ENCODE peak calls at places on chromosome 14, in six cellular contexts. One of them, this sample, is unnamed.

GRCh38 chr14:68584786-68585185 is 208.1 kb downstream of the ZFP36L1 start:
- DNase-seq in activated CD4-positive, alpha-beta T cell treated with anti-CD3 and anti-CD28 coated beads, Interleukin-2, amount 10 ng/mL, durations not matched to agents 7 days and 5 days: no peak
- DNase-seq in T-helper 9 cell: no peak
- DNase-seq in activated naive CD8-positive, alpha-beta T cell treated with anti-CD3 and anti-CD28 coated beads, Interleukin-2, amount 50 U/mL, for 24 hours: no peak
- DNase-seq in PC-3: no peak
- DNase-seq in stimulated activated CD4-positive, alpha-beta T cell treated with anti-CD3 and anti-CD28 coated beads, Interleukin-1b, Interleukin-23, amount 100 ng/mL, for 1 hour: no peak
- DNase-seq in this sample: no peak

GRCh38 chr14:100305446-100306255 is 593 bp downstream of the SLC25A29 start:
- DNase-seq in activated CD4-positive, alpha-beta T cell treated with anti-CD3 and anti-CD28 coated beads, Interleukin-2, amount 10 ng/mL, durations not matched to agents 7 days and 5 days: peak
- DNase-seq in T-helper 9 cell: peak
- DNase-seq in activated naive CD8-positive, alpha-beta T cell treated with anti-CD3 and anti-CD28 coated beads, Interleukin-2, amount 50 U/mL, for 24 hours: peak
- DNase-seq in PC-3: peak
- DNase-seq in stimulated activated CD4-positive, alpha-beta T cell treated with anti-CD3 and anti-CD28 coated beads, Interleukin-1b, Interleukin-23, amount 100 ng/mL, for 1 hour: no peak
- DNase-seq in this sample: peak

GRCh38 chr14:75450381-75451276 is 22.8 kb downstream of the JDP2 start:
- DNase-seq in activated CD4-positive, alpha-beta T cell treated with anti-CD3 and anti-CD28 coated beads, Interleukin-2, amount 10 ng/mL, durations not matched to agents 7 days and 5 days: no peak
- DNase-seq in T-helper 9 cell: no peak
- DNase-seq in activated naive CD8-positive, alpha-beta T cell treated with anti-CD3 and anti-CD28 coated beads, Interleukin-2, amount 50 U/mL, for 24 hours: no peak
- DNase-seq in PC-3: peak
- DNase-seq in stimulated activated CD4-positive, alpha-beta T cell treated with anti-CD3 and anti-CD28 coated beads, Interleukin-1b, Interleukin-23, amount 100 ng/mL, for 1 hour: no peak
- DNase-seq in this sample: no peak

GRCh38 chr14:20866963-20867362 is 24.2 kb upstream of the RNASE3 start:
- DNase-seq in activated CD4-positive, alpha-beta T cell treated with anti-CD3 and anti-CD28 coated beads, Interleukin-2, amount 10 ng/mL, durations not matched to agents 7 days and 5 days: no peak
- DNase-seq in T-helper 9 cell: no peak
- DNase-seq in activated naive CD8-positive, alpha-beta T cell treated with anti-CD3 and anti-CD28 coated beads, Interleukin-2, amount 50 U/mL, for 24 hours: no peak
- DNase-seq in PC-3: peak
- DNase-seq in stimulated activated CD4-positive, alpha-beta T cell treated with anti-CD3 and anti-CD28 coated beads, Interleukin-1b, Interleukin-23, amount 100 ng/mL, for 1 hour: no peak
- DNase-seq in this sample: peak

GRCh38 chr14:51727526-51727925 is 75.8 kb downstream of the FRMD6 start:
- DNase-seq in activated CD4-positive, alpha-beta T cell treated with anti-CD3 and anti-CD28 coated beads, Interleukin-2, amount 10 ng/mL, durations not matched to agents 7 days and 5 days: no peak
- DNase-seq in T-helper 9 cell: no peak
- DNase-seq in activated naive CD8-positive, alpha-beta T cell treated with anti-CD3 and anti-CD28 coated beads, Interleukin-2, amount 50 U/mL, for 24 hours: no peak
- DNase-seq in PC-3: no peak
- DNase-seq in stimulated activated CD4-positive, alpha-beta T cell treated with anti-CD3 and anti-CD28 coated beads, Interleukin-1b, Interleukin-23, amount 100 ng/mL, for 1 hour: no peak
- DNase-seq in this sample: no peak

GRCh38 chr14:89855961-89856360 is 98.6 kb downstream of the EFCAB11 start:
- DNase-seq in activated CD4-positive, alpha-beta T cell treated with anti-CD3 and anti-CD28 coated beads, Interleukin-2, amount 10 ng/mL, durations not matched to agents 7 days and 5 days: no peak
- DNase-seq in T-helper 9 cell: no peak
- DNase-seq in activated naive CD8-positive, alpha-beta T cell treated with anti-CD3 and anti-CD28 coated beads, Interleukin-2, amount 50 U/mL, for 24 hours: no peak
- DNase-seq in PC-3: peak
- DNase-seq in stimulated activated CD4-positive, alpha-beta T cell treated with anti-CD3 and anti-CD28 coated beads, Interleukin-1b, Interleukin-23, amount 100 ng/mL, for 1 hour: no peak
- DNase-seq in this sample: no peak

GRCh38 chr14:54683882-54684794 is 117.2 kb downstream of the SAMD4A start:
- DNase-seq in activated CD4-positive, alpha-beta T cell treated with anti-CD3 and anti-CD28 coated beads, Interleukin-2, amount 10 ng/mL, durations not matched to agents 7 days and 5 days: no peak
- DNase-seq in T-helper 9 cell: no peak
- DNase-seq in activated naive CD8-positive, alpha-beta T cell treated with anti-CD3 and anti-CD28 coated beads, Interleukin-2, amount 50 U/mL, for 24 hours: peak
- DNase-seq in PC-3: peak
- DNase-seq in stimulated activated CD4-positive, alpha-beta T cell treated with anti-CD3 and anti-CD28 coated beads, Interleukin-1b, Interleukin-23, amount 100 ng/mL, for 1 hour: no peak
- DNase-seq in this sample: no peak

GRCh38 chr14:95264271-95264973 is 55.3 kb downstream of the CLMN start:
- DNase-seq in activated CD4-positive, alpha-beta T cell treated with anti-CD3 and anti-CD28 coated beads, Interleukin-2, amount 10 ng/mL, durations not matched to agents 7 days and 5 days: no peak
- DNase-seq in T-helper 9 cell: no peak
- DNase-seq in activated naive CD8-positive, alpha-beta T cell treated with anti-CD3 and anti-CD28 coated beads, Interleukin-2, amount 50 U/mL, for 24 hours: no peak
- DNase-seq in PC-3: no peak
- DNase-seq in stimulated activated CD4-positive, alpha-beta T cell treated with anti-CD3 and anti-CD28 coated beads, Interleukin-1b, Interleukin-23, amount 100 ng/mL, for 1 hour: no peak
- DNase-seq in this sample: no peak

GRCh38 chr14:29724991-29725390 is 202.7 kb downstream of the PRKD1 start:
- DNase-seq in activated CD4-positive, alpha-beta T cell treated with anti-CD3 and anti-CD28 coated beads, Interleukin-2, amount 10 ng/mL, durations not matched to agents 7 days and 5 days: no peak
- DNase-seq in T-helper 9 cell: no peak
- DNase-seq in activated naive CD8-positive, alpha-beta T cell treated with anti-CD3 and anti-CD28 coated beads, Interleukin-2, amount 50 U/mL, for 24 hours: no peak
- DNase-seq in PC-3: no peak
- DNase-seq in stimulated activated CD4-positive, alpha-beta T cell treated with anti-CD3 and anti-CD28 coated beads, Interleukin-1b, Interleukin-23, amount 100 ng/mL, for 1 hour: no peak
- DNase-seq in this sample: peak

GRCh38 chr14:49492151-49492550 is 94.0 kb downstream of the RPS29 start:
- DNase-seq in activated CD4-positive, alpha-beta T cell treated with anti-CD3 and anti-CD28 coated beads, Interleukin-2, amount 10 ng/mL, durations not matched to agents 7 days and 5 days: no peak
- DNase-seq in T-helper 9 cell: no peak
- DNase-seq in activated naive CD8-positive, alpha-beta T cell treated with anti-CD3 and anti-CD28 coated beads, Interleukin-2, amount 50 U/mL, for 24 hours: no peak
- DNase-seq in PC-3: peak
- DNase-seq in stimulated activated CD4-positive, alpha-beta T cell treated with anti-CD3 and anti-CD28 coated beads, Interleukin-1b, Interleukin-23, amount 100 ng/mL, for 1 hour: no peak
- DNase-seq in this sample: no peak

GRCh38 chr14:21723431-21724045 is 49.9 kb upstream of the OR4E1 start:
- DNase-seq in activated CD4-positive, alpha-beta T cell treated with anti-CD3 and anti-CD28 coated beads, Interleukin-2, amount 10 ng/mL, durations not matched to agents 7 days and 5 days: peak
- DNase-seq in T-helper 9 cell: peak
- DNase-seq in activated naive CD8-positive, alpha-beta T cell treated with anti-CD3 and anti-CD28 coated beads, Interleukin-2, amount 50 U/mL, for 24 hours: peak
- DNase-seq in PC-3: peak
- DNase-seq in stimulated activated CD4-positive, alpha-beta T cell treated with anti-CD3 and anti-CD28 coated beads, Interleukin-1b, Interleukin-23, amount 100 ng/mL, for 1 hour: no peak
- DNase-seq in this sample: peak

GRCh38 chr14:71451501-71451900 is 480.7 kb upstream of the RGS6 start:
- DNase-seq in activated CD4-positive, alpha-beta T cell treated with anti-CD3 and anti-CD28 coated beads, Interleukin-2, amount 10 ng/mL, durations not matched to agents 7 days and 5 days: no peak
- DNase-seq in T-helper 9 cell: no peak
- DNase-seq in activated naive CD8-positive, alpha-beta T cell treated with anti-CD3 and anti-CD28 coated beads, Interleukin-2, amount 50 U/mL, for 24 hours: no peak
- DNase-seq in PC-3: peak
- DNase-seq in stimulated activated CD4-positive, alpha-beta T cell treated with anti-CD3 and anti-CD28 coated beads, Interleukin-1b, Interleukin-23, amount 100 ng/mL, for 1 hour: no peak
- DNase-seq in this sample: no peak

GRCh38 chr14:88045705-88046104 is 40.8 kb downstream of the GPR65 start:
- DNase-seq in activated CD4-positive, alpha-beta T cell treated with anti-CD3 and anti-CD28 coated beads, Interleukin-2, amount 10 ng/mL, durations not matched to agents 7 days and 5 days: no peak
- DNase-seq in T-helper 9 cell: no peak
- DNase-seq in activated naive CD8-positive, alpha-beta T cell treated with anti-CD3 and anti-CD28 coated beads, Interleukin-2, amount 50 U/mL, for 24 hours: no peak
- DNase-seq in PC-3: no peak
- DNase-seq in stimulated activated CD4-positive, alpha-beta T cell treated with anti-CD3 and anti-CD28 coated beads, Interleukin-1b, Interleukin-23, amount 100 ng/mL, for 1 hour: no peak
- DNase-seq in this sample: no peak

GRCh38 chr14:72500234-72500838 is 393.6 kb downstream of the DPF3 start:
- DNase-seq in activated CD4-positive, alpha-beta T cell treated with anti-CD3 and anti-CD28 coated beads, Interleukin-2, amount 10 ng/mL, durations not matched to agents 7 days and 5 days: no peak
- DNase-seq in T-helper 9 cell: no peak
- DNase-seq in activated naive CD8-positive, alpha-beta T cell treated with anti-CD3 and anti-CD28 coated beads, Interleukin-2, amount 50 U/mL, for 24 hours: no peak
- DNase-seq in PC-3: peak
- DNase-seq in stimulated activated CD4-positive, alpha-beta T cell treated with anti-CD3 and anti-CD28 coated beads, Interleukin-1b, Interleukin-23, amount 100 ng/mL, for 1 hour: no peak
- DNase-seq in this sample: no peak

GRCh38 chr14:90438841-90439240 is 42.0 kb downstream of the CALM1 start:
- DNase-seq in activated CD4-positive, alpha-beta T cell treated with anti-CD3 and anti-CD28 coated beads, Interleukin-2, amount 10 ng/mL, durations not matched to agents 7 days and 5 days: no peak
- DNase-seq in T-helper 9 cell: no peak
- DNase-seq in activated naive CD8-positive, alpha-beta T cell treated with anti-CD3 and anti-CD28 coated beads, Interleukin-2, amount 50 U/mL, for 24 hours: no peak
- DNase-seq in PC-3: peak
- DNase-seq in stimulated activated CD4-positive, alpha-beta T cell treated with anti-CD3 and anti-CD28 coated beads, Interleukin-1b, Interleukin-23, amount 100 ng/mL, for 1 hour: no peak
- DNase-seq in this sample: no peak

GRCh38 chr14:29215853-29216252 is 449.3 kb downstream of the FOXG1 start:
- DNase-seq in activated CD4-positive, alpha-beta T cell treated with anti-CD3 and anti-CD28 coated beads, Interleukin-2, amount 10 ng/mL, durations not matched to agents 7 days and 5 days: no peak
- DNase-seq in T-helper 9 cell: no peak
- DNase-seq in activated naive CD8-positive, alpha-beta T cell treated with anti-CD3 and anti-CD28 coated beads, Interleukin-2, amount 50 U/mL, for 24 hours: no peak
- DNase-seq in PC-3: no peak
- DNase-seq in stimulated activated CD4-positive, alpha-beta T cell treated with anti-CD3 and anti-CD28 coated beads, Interleukin-1b, Interleukin-23, amount 100 ng/mL, for 1 hour: no peak
- DNase-seq in this sample: no peak

This sample was measured in RKO.